ENCODE peak calls at places on chromosome 13, in five cellular contexts. Q is activated gamma-delta T cell treated with anti-CD3 and anti-CD28 coated beads, Interleukin-2, amount 50 U/mL, for 16 hours; M is neuronal stem cell; O is left ventricle myocardium inferior; G is mesendoderm. Z is an unnamed sample.

GRCh38 chr13:93320942-93321341 is 94.3 kb downstream of the GPC6 start:
- DNase-seq in Q (no peak), M (no peak), O (no peak), G (no peak), Z (no peak)

GRCh38 chr13:102183509-102184182 is 218.2 kb downstream of the FGF14 start:
- DNase-seq in Q (no peak), M (no peak), O (no peak), G (no peak), Z (no peak)

GRCh38 chr13:51955841-51956603 is 55.2 kb downstream of the ATP7B start:
- DNase-seq in Q (no peak), M (no peak), O (no peak), G (peak), Z (no peak)

GRCh38 chr13:64869539-64869938 is 2360.6 kb downstream of the PCDH9 start:
- DNase-seq in Q (no peak), M (no peak), O (no peak), G (no peak), Z (no peak)

GRCh38 chr13:28301839-28302238 is 163.5 kb downstream of the PAN3 start:
- DNase-seq in Q (no peak), M (no peak), O (no peak), G (peak), Z (no peak)

GRCh38 chr13:97369269-97369893 is 64.6 kb upstream of the RAP2A start:
- DNase-seq in Q (no peak), M (no peak), O (no peak), G (no peak), Z (no peak)

GRCh38 chr13:36787181-36787580 is 31.8 kb upstream of the RFXAP start:
- DNase-seq in Q (no peak), M (no peak), O (no peak), G (peak), Z (no peak)

GRCh38 chr13:109773276-109773675 is 13.1 kb downstream of the IRS2 start:
- DNase-seq in Q (no peak), M (no peak), O (no peak), G (no peak), Z (no peak)

GRCh38 chr13:22061371-22061805 is 390.5 kb downstream of the FGF9 start:
- DNase-seq in Q (peak), M (no peak), O (no peak), G (peak), Z (no peak)

GRCh38 chr13:111476197-111476596 is 155.8 kb downstream of the TEX29 start:
- DNase-seq in Q (no peak), M (no peak), O (no peak), G (no peak), Z (no peak)

GRCh38 chr13:20672772-20673171 is 30.7 kb upstream of the IL17D start:
- DNase-seq in Q (no peak), M (no peak), O (no peak), G (no peak), Z (no peak)

GRCh38 chr13:62375653-62376052 is 960.0 kb upstream of the PCDH20 start:
- DNase-seq in Q (no peak), M (no peak), O (no peak), G (no peak), Z (no peak)

GRCh38 chr13:57704031-57704430 is 72.5 kb downstream of the PCDH17 start:
- DNase-seq in Q (no peak), M (no peak), O (no peak), G (no peak), Z (no peak)

GRCh38 chr13:49669735-49670309 is 21.5 kb downstream of the EBPL start:
- DNase-seq in Q (no peak), M (peak), O (no peak), G (peak), Z (no peak)

GRCh38 chr13:78137404-78138142 is 218.9 kb upstream of the EDNRB start:
- DNase-seq in Q (no peak), M (peak), O (no peak), G (peak), Z (no peak)

GRCh38 chr13:102724923-102725322 is 30.1 kb upstream of the METTL21C start:
- DNase-seq in Q (no peak), M (no peak), O (no peak), G (peak), Z (no peak)